ENCODE peak calls at places on chromosome 17, in nine cellular contexts. One of them, this sample, is unnamed.

GRCh38 chr17:31582151-31582907 is 190.9 kb downstream of the RAB11FIP4 start:
- DNase-seq in lower lobe of right lung: peak
- DNase-seq in T follicular helper cell: no peak
- DNase-seq in KG1: no peak
- DNase-seq in RKO: no peak
- DNase-seq in bronchial epithelial cell: no peak
- DNase-seq in transverse colon: peak
- DNase-seq in amniotic epithelial cell: no peak
- DNase-seq in nephron progenitor cell: no peak
- DNase-seq in this sample: no peak

GRCh38 chr17:4833178-4833940 is at the start of gene MINK1:
- DNase-seq in lower lobe of right lung: peak
- DNase-seq in T follicular helper cell: peak
- DNase-seq in KG1: peak
- DNase-seq in RKO: peak
- DNase-seq in bronchial epithelial cell: peak
- DNase-seq in transverse colon: peak
- DNase-seq in amniotic epithelial cell: peak
- DNase-seq in nephron progenitor cell: peak
- DNase-seq in this sample: peak

GRCh38 chr17:41739661-41740352 is 5.4 kb upstream of the HAP1 start:
- DNase-seq in lower lobe of right lung: no peak
- DNase-seq in T follicular helper cell: no peak
- DNase-seq in KG1: no peak
- DNase-seq in RKO: peak
- DNase-seq in bronchial epithelial cell: peak
- DNase-seq in transverse colon: no peak
- DNase-seq in amniotic epithelial cell: peak
- DNase-seq in nephron progenitor cell: no peak
- DNase-seq in this sample: no peak

GRCh38 chr17:75086496-75087181 is 1.1 kb upstream of the SLC16A5 start:
- DNase-seq in lower lobe of right lung: no peak
- DNase-seq in T follicular helper cell: no peak
- DNase-seq in KG1: no peak
- DNase-seq in RKO: no peak
- DNase-seq in bronchial epithelial cell: no peak
- DNase-seq in transverse colon: peak
- DNase-seq in amniotic epithelial cell: no peak
- DNase-seq in nephron progenitor cell: no peak
- DNase-seq in this sample: no peak

GRCh38 chr17:47603830-47604229 is 45.9 kb upstream of the KPNB1 start:
- DNase-seq in lower lobe of right lung: no peak
- DNase-seq in T follicular helper cell: no peak
- DNase-seq in KG1: no peak
- DNase-seq in RKO: no peak
- DNase-seq in bronchial epithelial cell: no peak
- DNase-seq in transverse colon: no peak
- DNase-seq in amniotic epithelial cell: no peak
- DNase-seq in nephron progenitor cell: peak
- DNase-seq in this sample: no peak

GRCh38 chr17:22517716-22518115 is 825.4 kb downstream of the KCNJ18 start:
- DNase-seq in lower lobe of right lung: no peak
- DNase-seq in T follicular helper cell: no peak
- DNase-seq in KG1: no peak
- DNase-seq in RKO: no peak
- DNase-seq in bronchial epithelial cell: no peak
- DNase-seq in transverse colon: no peak
- DNase-seq in amniotic epithelial cell: no peak
- DNase-seq in nephron progenitor cell: no peak
- DNase-seq in this sample: no peak

GRCh38 chr17:49521088-49521450 is 26.0 kb downstream of the NGFR start:
- DNase-seq in lower lobe of right lung: no peak
- DNase-seq in T follicular helper cell: no peak
- DNase-seq in KG1: no peak
- DNase-seq in RKO: no peak
- DNase-seq in bronchial epithelial cell: no peak
- DNase-seq in transverse colon: no peak
- DNase-seq in amniotic epithelial cell: no peak
- DNase-seq in nephron progenitor cell: no peak
- DNase-seq in this sample: no peak

GRCh38 chr17:81120149-81120484 is 45.2 kb upstream of the PVALEF start:
- DNase-seq in lower lobe of right lung: no peak
- DNase-seq in T follicular helper cell: no peak
- DNase-seq in KG1: no peak
- DNase-seq in RKO: no peak
- DNase-seq in bronchial epithelial cell: no peak
- DNase-seq in transverse colon: no peak
- DNase-seq in amniotic epithelial cell: no peak
- DNase-seq in nephron progenitor cell: no peak
- DNase-seq in this sample: no peak

GRCh38 chr17:17413821-17414220 is 63.0 kb upstream of the MED9 start:
- DNase-seq in lower lobe of right lung: no peak
- DNase-seq in T follicular helper cell: no peak
- DNase-seq in KG1: no peak
- DNase-seq in RKO: no peak
- DNase-seq in bronchial epithelial cell: no peak
- DNase-seq in transverse colon: no peak
- DNase-seq in amniotic epithelial cell: no peak
- DNase-seq in nephron progenitor cell: no peak
- DNase-seq in this sample: no peak

GRCh38 chr17:49241763-49242312 is 11.3 kb upstream of the PHOSPHO1 start:
- DNase-seq in lower lobe of right lung: no peak
- DNase-seq in T follicular helper cell: no peak
- DNase-seq in KG1: no peak
- DNase-seq in RKO: no peak
- DNase-seq in bronchial epithelial cell: no peak
- DNase-seq in transverse colon: no peak
- DNase-seq in amniotic epithelial cell: no peak
- DNase-seq in nephron progenitor cell: no peak
- DNase-seq in this sample: no peak

GRCh38 chr17:10616502-10617119 is 40.5 kb downstream of the MYH3 start:
- DNase-seq in lower lobe of right lung: peak
- DNase-seq in T follicular helper cell: peak
- DNase-seq in KG1: peak
- DNase-seq in RKO: peak
- DNase-seq in bronchial epithelial cell: peak
- DNase-seq in transverse colon: peak
- DNase-seq in amniotic epithelial cell: peak
- DNase-seq in nephron progenitor cell: peak
- DNase-seq in this sample: peak

GRCh38 chr17:15930426-15930825 is 14.5 kb upstream of the ADORA2B start:
- DNase-seq in lower lobe of right lung: no peak
- DNase-seq in T follicular helper cell: no peak
- DNase-seq in KG1: no peak
- DNase-seq in RKO: peak
- DNase-seq in bronchial epithelial cell: no peak
- DNase-seq in transverse colon: no peak
- DNase-seq in amniotic epithelial cell: peak
- DNase-seq in nephron progenitor cell: no peak
- DNase-seq in this sample: no peak

GRCh38 chr17:7836596-7837374 is 2.8 kb downstream of the KDM6B start:
- DNase-seq in lower lobe of right lung: peak
- DNase-seq in T follicular helper cell: peak
- DNase-seq in KG1: peak
- DNase-seq in RKO: peak
- DNase-seq in bronchial epithelial cell: peak
- DNase-seq in transverse colon: peak
- DNase-seq in amniotic epithelial cell: peak
- DNase-seq in nephron progenitor cell: peak
- DNase-seq in this sample: peak

GRCh38 chr17:64056269-64057005 is 36.0 kb upstream of the ICAM2 start:
- DNase-seq in lower lobe of right lung: no peak
- DNase-seq in T follicular helper cell: no peak
- DNase-seq in KG1: no peak
- DNase-seq in RKO: no peak
- DNase-seq in bronchial epithelial cell: no peak
- DNase-seq in transverse colon: peak
- DNase-seq in amniotic epithelial cell: no peak
- DNase-seq in nephron progenitor cell: no peak
- DNase-seq in this sample: no peak

GRCh38 chr17:73715714-73716113 is 71.5 kb upstream of the SDK2 start:
- DNase-seq in lower lobe of right lung: no peak
- DNase-seq in T follicular helper cell: no peak
- DNase-seq in KG1: no peak
- DNase-seq in RKO: no peak
- DNase-seq in bronchial epithelial cell: no peak
- DNase-seq in transverse colon: no peak
- DNase-seq in amniotic epithelial cell: peak
- DNase-seq in nephron progenitor cell: no peak
- DNase-seq in this sample: no peak

GRCh38 chr17:39737761-39738567 is at the start of gene GRB7:
- DNase-seq in lower lobe of right lung: peak
- DNase-seq in T follicular helper cell: no peak
- DNase-seq in KG1: no peak
- DNase-seq in RKO: no peak
- DNase-seq in bronchial epithelial cell: peak
- DNase-seq in transverse colon: peak
- DNase-seq in amniotic epithelial cell: no peak
- DNase-seq in nephron progenitor cell: peak
- DNase-seq in this sample: no peak

GRCh38 chr17:64131606-64132270 is 1.8 kb upstream of the ERN1 start:
- DNase-seq in lower lobe of right lung: no peak
- DNase-seq in T follicular helper cell: no peak
- DNase-seq in KG1: no peak
- DNase-seq in RKO: no peak
- DNase-seq in bronchial epithelial cell: no peak
- DNase-seq in transverse colon: no peak
- DNase-seq in amniotic epithelial cell: no peak
- DNase-seq in nephron progenitor cell: no peak
- DNase-seq in this sample: no peak

GRCh38 chr17:16930571-16931317 is 41.2 kb downstream of the TNFRSF13B start:
- DNase-seq in lower lobe of right lung: no peak
- DNase-seq in T follicular helper cell: no peak
- DNase-seq in KG1: no peak
- DNase-seq in RKO: no peak
- DNase-seq in bronchial epithelial cell: no peak
- DNase-seq in transverse colon: no peak
- DNase-seq in amniotic epithelial cell: no peak
- DNase-seq in nephron progenitor cell: no peak
- DNase-seq in this sample: no peak

GRCh38 chr17:42311240-42312034 is 23.1 kb downstream of the STAT5A start:
- DNase-seq in lower lobe of right lung: peak
- DNase-seq in T follicular helper cell: no peak
- DNase-seq in KG1: peak
- DNase-seq in RKO: no peak
- DNase-seq in bronchial epithelial cell: peak
- DNase-seq in transverse colon: peak
- DNase-seq in amniotic epithelial cell: peak
- DNase-seq in nephron progenitor cell: peak
- DNase-seq in this sample: no peak

GRCh38 chr17:74972107-74972972 is at the start of gene HID1:
- DNase-seq in lower lobe of right lung: peak
- DNase-seq in T follicular helper cell: peak
- DNase-seq in KG1: no peak
- DNase-seq in RKO: peak
- DNase-seq in bronchial epithelial cell: peak
- DNase-seq in transverse colon: peak
- DNase-seq in amniotic epithelial cell: no peak
- DNase-seq in nephron progenitor cell: peak
- DNase-seq in this sample: peak

GRCh38 chr17:75634754-75635609 is 1.7 kb downstream of the SMIM5 start:
- DNase-seq in lower lobe of right lung: peak
- DNase-seq in T follicular helper cell: no peak
- DNase-seq in KG1: no peak
- DNase-seq in RKO: no peak
- DNase-seq in bronchial epithelial cell: no peak
- DNase-seq in transverse colon: no peak
- DNase-seq in amniotic epithelial cell: no peak
- DNase-seq in nephron progenitor cell: no peak
- DNase-seq in this sample: no peak

GRCh38 chr17:3639981-3640596 is 3.5 kb downstream of the CTNS start:
- DNase-seq in lower lobe of right lung: no peak
- DNase-seq in T follicular helper cell: no peak
- DNase-seq in KG1: peak
- DNase-seq in RKO: no peak
- DNase-seq in bronchial epithelial cell: no peak
- DNase-seq in transverse colon: no peak
- DNase-seq in amniotic epithelial cell: peak
- DNase-seq in nephron progenitor cell: no peak
- DNase-seq in this sample: no peak

GRCh38 chr17:12047977-12048376 is 27.3 kb downstream of the MAP2K4 start:
- DNase-seq in lower lobe of right lung: no peak
- DNase-seq in T follicular helper cell: no peak
- DNase-seq in KG1: no peak
- DNase-seq in RKO: no peak
- DNase-seq in bronchial epithelial cell: no peak
- DNase-seq in transverse colon: no peak
- DNase-seq in amniotic epithelial cell: no peak
- DNase-seq in nephron progenitor cell: no peak
- DNase-seq in this sample: no peak

GRCh38 chr17:36849871-36850348 is 87.4 kb upstream of the LHX1 start:
- DNase-seq in lower lobe of right lung: no peak
- DNase-seq in T follicular helper cell: no peak
- DNase-seq in KG1: no peak
- DNase-seq in RKO: peak
- DNase-seq in bronchial epithelial cell: peak
- DNase-seq in transverse colon: no peak
- DNase-seq in amniotic epithelial cell: peak
- DNase-seq in nephron progenitor cell: no peak
- DNase-seq in this sample: no peak

GRCh38 chr17:59107306-59107670 is 608 bp upstream of the TRIM37 start:
- DNase-seq in lower lobe of right lung: no peak
- DNase-seq in T follicular helper cell: no peak
- DNase-seq in KG1: peak
- DNase-seq in RKO: no peak
- DNase-seq in bronchial epithelial cell: no peak
- DNase-seq in transverse colon: no peak
- DNase-seq in amniotic epithelial cell: no peak
- DNase-seq in nephron progenitor cell: no peak
- DNase-seq in this sample: no peak

GRCh38 chr17:77374170-77374936 is 233.6 kb downstream of the SEC14L1 start:
- DNase-seq in lower lobe of right lung: peak
- DNase-seq in T follicular helper cell: peak
- DNase-seq in KG1: peak
- DNase-seq in RKO: no peak
- DNase-seq in bronchial epithelial cell: no peak
- DNase-seq in transverse colon: peak
- DNase-seq in amniotic epithelial cell: peak
- DNase-seq in nephron progenitor cell: peak
- DNase-seq in this sample: peak

This sample was measured in T-cell.